ENCODE peak calls at places on chromosome 13, in nine cellular contexts. One of them, this sample, is unnamed.

GRCh38 chr13:59480398-59480797 is 683.3 kb downstream of the DIAPH3 start:
- DNase-seq in ELR: no peak
- DNase-seq in left lung: no peak
- DNase-seq in stimulated activated CD4-positive, alpha-beta T cell treated with anti-CD3 and anti-CD28 coated beads, TNF-alpha, amount 100 ng/mL, for 24 hours: no peak
- DNase-seq in epithelial cell of proximal tubule: no peak
- DNase-seq in ACHN: no peak
- DNase-seq in omental fat pad: no peak
- DNase-seq in effector CD4-positive, alpha-beta T cell: no peak
- DNase-seq in HFFc6: no peak
- DNase-seq in this sample: no peak

GRCh38 chr13:105441406-105441805 is 1094.1 kb downstream of the EFNB2 start:
- DNase-seq in epithelial cell of proximal tubule: no peak
- DNase-seq in ELR: no peak
- DNase-seq in omental fat pad: no peak
- DNase-seq in HFFc6: no peak
- DNase-seq in ACHN: no peak
- DNase-seq in effector CD4-positive, alpha-beta T cell: no peak
- DNase-seq in stimulated activated CD4-positive, alpha-beta T cell treated with anti-CD3 and anti-CD28 coated beads, TNF-alpha, amount 100 ng/mL, for 24 hours: no peak
- DNase-seq in left lung: no peak
- DNase-seq in this sample: no peak

GRCh38 chr13:110876592-110876991 is 38.3 kb downstream of the ANKRD10 start:
- DNase-seq in ELR: no peak
- DNase-seq in effector CD4-positive, alpha-beta T cell: no peak
- DNase-seq in epithelial cell of proximal tubule: no peak
- DNase-seq in stimulated activated CD4-positive, alpha-beta T cell treated with anti-CD3 and anti-CD28 coated beads, TNF-alpha, amount 100 ng/mL, for 24 hours: no peak
- DNase-seq in left lung: no peak
- DNase-seq in ACHN: no peak
- DNase-seq in HFFc6: no peak
- DNase-seq in omental fat pad: no peak
- DNase-seq in this sample: no peak

GRCh38 chr13:97468331-97468730 is 34.4 kb downstream of the RAP2A start:
- DNase-seq in ELR: no peak
- DNase-seq in HFFc6: no peak
- DNase-seq in left lung: no peak
- DNase-seq in stimulated activated CD4-positive, alpha-beta T cell treated with anti-CD3 and anti-CD28 coated beads, TNF-alpha, amount 100 ng/mL, for 24 hours: no peak
- DNase-seq in effector CD4-positive, alpha-beta T cell: no peak
- DNase-seq in epithelial cell of proximal tubule: no peak
- DNase-seq in ACHN: no peak
- DNase-seq in omental fat pad: no peak
- DNase-seq in this sample: peak; percentile 49

GRCh38 chr13:43242040-43242439 is 218.7 kb downstream of the DNAJC15 start:
- DNase-seq in ELR: no peak
- DNase-seq in effector CD4-positive, alpha-beta T cell: no peak
- DNase-seq in epithelial cell of proximal tubule: no peak
- DNase-seq in omental fat pad: no peak
- DNase-seq in left lung: no peak
- DNase-seq in stimulated activated CD4-positive, alpha-beta T cell treated with anti-CD3 and anti-CD28 coated beads, TNF-alpha, amount 100 ng/mL, for 24 hours: no peak
- DNase-seq in ACHN: no peak
- DNase-seq in HFFc6: no peak
- DNase-seq in this sample: no peak

GRCh38 chr13:46116653-46117502 is 12.0 kb upstream of the CPB2 start:
- DNase-seq in stimulated activated CD4-positive, alpha-beta T cell treated with anti-CD3 and anti-CD28 coated beads, TNF-alpha, amount 100 ng/mL, for 24 hours: no peak
- DNase-seq in left lung: no peak
- DNase-seq in ELR: no peak
- DNase-seq in effector CD4-positive, alpha-beta T cell: no peak
- DNase-seq in epithelial cell of proximal tubule: no peak
- DNase-seq in HFFc6: no peak
- DNase-seq in omental fat pad: no peak
- DNase-seq in ACHN: no peak
- DNase-seq in this sample: no peak

GRCh38 chr13:21672811-21673591 is 2.1 kb downstream of the FGF9 start:
- DNase-seq in stimulated activated CD4-positive, alpha-beta T cell treated with anti-CD3 and anti-CD28 coated beads, TNF-alpha, amount 100 ng/mL, for 24 hours: no peak
- DNase-seq in epithelial cell of proximal tubule: no peak
- DNase-seq in ACHN: no peak
- DNase-seq in ELR: no peak
- DNase-seq in effector CD4-positive, alpha-beta T cell: no peak
- DNase-seq in omental fat pad: no peak
- DNase-seq in HFFc6: no peak
- DNase-seq in left lung: no peak
- DNase-seq in this sample: no peak

GRCh38 chr13:63288576-63288975 is 1872.9 kb upstream of the PCDH20 start:
- DNase-seq in epithelial cell of proximal tubule: no peak
- DNase-seq in ELR: peak; percentile 62
- DNase-seq in ACHN: no peak
- DNase-seq in effector CD4-positive, alpha-beta T cell: no peak
- DNase-seq in left lung: no peak
- DNase-seq in HFFc6: no peak
- DNase-seq in stimulated activated CD4-positive, alpha-beta T cell treated with anti-CD3 and anti-CD28 coated beads, TNF-alpha, amount 100 ng/mL, for 24 hours: no peak
- DNase-seq in omental fat pad: no peak
- DNase-seq in this sample: peak; percentile 9

GRCh38 chr13:97568850-97569249 is 134.9 kb downstream of the RAP2A start:
- DNase-seq in ELR: no peak
- DNase-seq in effector CD4-positive, alpha-beta T cell: no peak
- DNase-seq in stimulated activated CD4-positive, alpha-beta T cell treated with anti-CD3 and anti-CD28 coated beads, TNF-alpha, amount 100 ng/mL, for 24 hours: no peak
- DNase-seq in HFFc6: no peak
- DNase-seq in left lung: no peak
- DNase-seq in omental fat pad: no peak
- DNase-seq in ACHN: no peak
- DNase-seq in epithelial cell of proximal tubule: no peak
- DNase-seq in this sample: no peak

GRCh38 chr13:92512852-92513251 is 713.8 kb upstream of the GPC6 start:
- DNase-seq in ELR: no peak
- DNase-seq in omental fat pad: no peak
- DNase-seq in HFFc6: no peak
- DNase-seq in left lung: no peak
- DNase-seq in epithelial cell of proximal tubule: no peak
- DNase-seq in effector CD4-positive, alpha-beta T cell: no peak
- DNase-seq in stimulated activated CD4-positive, alpha-beta T cell treated with anti-CD3 and anti-CD28 coated beads, TNF-alpha, amount 100 ng/mL, for 24 hours: no peak
- DNase-seq in ACHN: no peak
- DNase-seq in this sample: no peak

GRCh38 chr13:23799945-23800344 is 89.3 kb downstream of the MIPEP start:
- DNase-seq in effector CD4-positive, alpha-beta T cell: no peak
- DNase-seq in stimulated activated CD4-positive, alpha-beta T cell treated with anti-CD3 and anti-CD28 coated beads, TNF-alpha, amount 100 ng/mL, for 24 hours: no peak
- DNase-seq in ACHN: no peak
- DNase-seq in omental fat pad: no peak
- DNase-seq in HFFc6: no peak
- DNase-seq in left lung: no peak
- DNase-seq in epithelial cell of proximal tubule: no peak
- DNase-seq in ELR: no peak
- DNase-seq in this sample: peak; percentile 8

GRCh38 chr13:30998548-30999140 is 66.2 kb downstream of the TEX26 start:
- DNase-seq in omental fat pad: no peak
- DNase-seq in stimulated activated CD4-positive, alpha-beta T cell treated with anti-CD3 and anti-CD28 coated beads, TNF-alpha, amount 100 ng/mL, for 24 hours: no peak
- DNase-seq in ELR: no peak
- DNase-seq in left lung: no peak
- DNase-seq in HFFc6: no peak
- DNase-seq in ACHN: no peak
- DNase-seq in epithelial cell of proximal tubule: no peak
- DNase-seq in effector CD4-positive, alpha-beta T cell: no peak
- DNase-seq in this sample: peak; percentile 70

GRCh38 chr13:73492811-73493210 is 434.0 kb downstream of the KLF5 start:
- DNase-seq in HFFc6: no peak
- DNase-seq in left lung: no peak
- DNase-seq in omental fat pad: no peak
- DNase-seq in effector CD4-positive, alpha-beta T cell: no peak
- DNase-seq in ELR: no peak
- DNase-seq in epithelial cell of proximal tubule: no peak
- DNase-seq in stimulated activated CD4-positive, alpha-beta T cell treated with anti-CD3 and anti-CD28 coated beads, TNF-alpha, amount 100 ng/mL, for 24 hours: no peak
- DNase-seq in ACHN: no peak
- DNase-seq in this sample: no peak

GRCh38 chr13:53110181-53110580 is 81.6 kb downstream of the OLFM4 start:
- DNase-seq in epithelial cell of proximal tubule: no peak
- DNase-seq in left lung: no peak
- DNase-seq in ACHN: no peak
- DNase-seq in HFFc6: no peak
- DNase-seq in stimulated activated CD4-positive, alpha-beta T cell treated with anti-CD3 and anti-CD28 coated beads, TNF-alpha, amount 100 ng/mL, for 24 hours: no peak
- DNase-seq in omental fat pad: no peak
- DNase-seq in ELR: no peak
- DNase-seq in effector CD4-positive, alpha-beta T cell: no peak
- DNase-seq in this sample: no peak

GRCh38 chr13:40665061-40665753 is 1.2 kb downstream of the FOXO1 start:
- DNase-seq in left lung: peak; percentile 56
- DNase-seq in ACHN: peak; percentile 14
- DNase-seq in HFFc6: no peak
- DNase-seq in epithelial cell of proximal tubule: no peak
- DNase-seq in effector CD4-positive, alpha-beta T cell: peak; percentile 13
- DNase-seq in omental fat pad: no peak
- DNase-seq in ELR: peak; percentile 19
- DNase-seq in stimulated activated CD4-positive, alpha-beta T cell treated with anti-CD3 and anti-CD28 coated beads, TNF-alpha, amount 100 ng/mL, for 24 hours: peak; percentile 29
- DNase-seq in this sample: no peak

GRCh38 chr13:48653074-48654054 is at the start of gene CYSLTR2:
- DNase-seq in ACHN: no peak
- DNase-seq in HFFc6: peak; percentile 49
- DNase-seq in left lung: no peak
- DNase-seq in stimulated activated CD4-positive, alpha-beta T cell treated with anti-CD3 and anti-CD28 coated beads, TNF-alpha, amount 100 ng/mL, for 24 hours: no peak
- DNase-seq in effector CD4-positive, alpha-beta T cell: peak; percentile 25
- DNase-seq in omental fat pad: no peak
- DNase-seq in ELR: peak; percentile 35
- DNase-seq in epithelial cell of proximal tubule: no peak
- DNase-seq in this sample: peak; percentile 10

GRCh38 chr13:106649495-106649894 is 81.6 kb upstream of the ARGLU1 start:
- DNase-seq in epithelial cell of proximal tubule: peak; percentile 79
- DNase-seq in effector CD4-positive, alpha-beta T cell: no peak
- DNase-seq in ACHN: no peak
- DNase-seq in ELR: no peak
- DNase-seq in left lung: no peak
- DNase-seq in omental fat pad: no peak
- DNase-seq in stimulated activated CD4-positive, alpha-beta T cell treated with anti-CD3 and anti-CD28 coated beads, TNF-alpha, amount 100 ng/mL, for 24 hours: no peak
- DNase-seq in HFFc6: no peak
- DNase-seq in this sample: no peak

GRCh38 chr13:25581351-25581750 is 209.6 kb downstream of the ATP8A2 start:
- DNase-seq in left lung: no peak
- DNase-seq in ELR: no peak
- DNase-seq in omental fat pad: no peak
- DNase-seq in HFFc6: no peak
- DNase-seq in ACHN: no peak
- DNase-seq in stimulated activated CD4-positive, alpha-beta T cell treated with anti-CD3 and anti-CD28 coated beads, TNF-alpha, amount 100 ng/mL, for 24 hours: no peak
- DNase-seq in effector CD4-positive, alpha-beta T cell: no peak
- DNase-seq in epithelial cell of proximal tubule: no peak
- DNase-seq in this sample: no peak

GRCh38 chr13:111401755-111402154 is 81.3 kb downstream of the TEX29 start:
- DNase-seq in epithelial cell of proximal tubule: no peak
- DNase-seq in effector CD4-positive, alpha-beta T cell: no peak
- DNase-seq in ELR: no peak
- DNase-seq in ACHN: no peak
- DNase-seq in stimulated activated CD4-positive, alpha-beta T cell treated with anti-CD3 and anti-CD28 coated beads, TNF-alpha, amount 100 ng/mL, for 24 hours: no peak
- DNase-seq in HFFc6: no peak
- DNase-seq in omental fat pad: no peak
- DNase-seq in left lung: no peak
- DNase-seq in this sample: no peak

GRCh38 chr13:21638319-21639282 is 32.3 kb upstream of the FGF9 start:
- DNase-seq in omental fat pad: no peak
- DNase-seq in ELR: peak; percentile 41
- DNase-seq in effector CD4-positive, alpha-beta T cell: peak; percentile 13
- DNase-seq in HFFc6: peak; percentile 40
- DNase-seq in ACHN: peak; percentile 25
- DNase-seq in epithelial cell of proximal tubule: no peak
- DNase-seq in left lung: no peak
- DNase-seq in stimulated activated CD4-positive, alpha-beta T cell treated with anti-CD3 and anti-CD28 coated beads, TNF-alpha, amount 100 ng/mL, for 24 hours: no peak
- DNase-seq in this sample: no peak

GRCh38 chr13:21106089-21106488 is 44.7 kb upstream of the LATS2 start:
- DNase-seq in epithelial cell of proximal tubule: peak; percentile 16
- DNase-seq in effector CD4-positive, alpha-beta T cell: no peak
- DNase-seq in omental fat pad: no peak
- DNase-seq in left lung: no peak
- DNase-seq in ACHN: no peak
- DNase-seq in ELR: peak; percentile 78
- DNase-seq in HFFc6: peak; percentile 60
- DNase-seq in stimulated activated CD4-positive, alpha-beta T cell treated with anti-CD3 and anti-CD28 coated beads, TNF-alpha, amount 100 ng/mL, for 24 hours: no peak
- DNase-seq in this sample: peak; percentile 50

GRCh38 chr13:94300401-94300800 is 179.1 kb downstream of the DCT start:
- DNase-seq in ELR: no peak
- DNase-seq in omental fat pad: no peak
- DNase-seq in stimulated activated CD4-positive, alpha-beta T cell treated with anti-CD3 and anti-CD28 coated beads, TNF-alpha, amount 100 ng/mL, for 24 hours: no peak
- DNase-seq in effector CD4-positive, alpha-beta T cell: no peak
- DNase-seq in epithelial cell of proximal tubule: no peak
- DNase-seq in ACHN: no peak
- DNase-seq in left lung: no peak
- DNase-seq in HFFc6: no peak
- DNase-seq in this sample: no peak

This sample was measured in fibroblast of gingiva.